ENCODE peak calls at places on chromosomes 11 and 22, in nine cellular contexts. X, K, C, N, F, O, A, Y and B are unnamed samples. For H3K4me1, the result is how much of the 10 kb centered on the place peaks cover.

GRCh38 chr11:69493931-69494821 is 12.7 kb downstream of the LINC01488 start:
- DNase-seq in C (no peak), Y (peak), O (no peak), N (no peak), X (no peak), K (no peak), F (no peak), A (no peak), B (no peak)

GRCh38 chr11:62245271-62245753 is 3.3 kb downstream of the SCGB1D2 start:
- DNase-seq in K (peak), C (peak), O (peak), Y (no peak), X (no peak), N (peak), F (peak), A (no peak), B (no peak)

GRCh38 chr22:45917146-45917545 is 59.8 kb downstream of the WNT7B start:
- DNase-seq in X (no peak), O (no peak), Y (no peak), C (no peak), N (no peak), K (no peak), F (no peak), A (no peak), B (no peak)

GRCh38 chr11:116230453-116230852 is 542.3 kb downstream of the BUD13 start:
- DNase-seq in N (no peak), C (no peak), O (no peak), F (no peak), K (no peak), X (no peak), Y (no peak), A (no peak), B (no peak)

GRCh38 chr11:106581399-106581798 is 436.9 kb downstream of the GUCY1A2 start:
- DNase-seq in A (no peak), C (no peak), N (no peak), Y (no peak), K (no peak), O (no peak), F (peak), X (no peak), B (no peak)

GRCh38 chr11:60891103-60891741 is 15.2 kb downstream of the PRPF19 start:
- DNase-seq in N (no peak), X (no peak), Y (no peak), O (no peak), C (peak), K (no peak), F (peak), A (no peak), B (no peak)

GRCh38 chr11:102934735-102935134 is 20.8 kb downstream of the MMP13 start:
- DNase-seq in O (no peak), K (no peak), F (no peak), C (no peak), N (peak), A (no peak), Y (no peak), X (no peak), B (no peak)

GRCh38 chr11:78690588-78690987 is 115.9 kb upstream of the NARS2 start:
- DNase-seq in Y (no peak), O (no peak), F (peak), K (no peak), N (no peak), A (no peak), X (no peak), C (peak), B (no peak)

GRCh38 chr22:47172771-47173534 is 410.5 kb downstream of the TBC1D22A start:
- DNase-seq in Y (peak), K (peak), F (no peak), C (no peak), A (no peak), N (no peak), X (peak), O (no peak), B (peak)

GRCh38 chr11:46612326-46612725 is 4.7 kb downstream of the HARBI1 start:
- DNase-seq in K (no peak), O (no peak), N (no peak), X (no peak), F (no peak), Y (no peak), C (no peak), A (no peak), B (no peak)

GRCh38 chr11:69253028-69253427 is 40.9 kb upstream of the MYEOV start:
- DNase-seq in X (no peak), O (no peak), Y (no peak), K (no peak), N (no peak), A (no peak), F (peak), C (peak), B (no peak)

GRCh38 chr22:20981787-20982562 is at the start of gene LZTR1:
- DNase-seq in F (peak), C (peak), X (peak), A (peak), O (peak), K (peak), N (peak), Y (peak), B (peak)

GRCh38 chr11:19711911-19712280 is 741 bp upstream of the NAV2 start:
- DNase-seq in K (no peak), N (peak), F (no peak), A (no peak), X (no peak), C (no peak), O (peak), Y (no peak), B (no peak)

GRCh38 chr11:74702383-74703007 is 28.7 kb downstream of the CHRDL2 start:
- DNase-seq in F (peak), C (peak), X (peak), N (peak), Y (peak), O (peak), K (peak), A (peak), B (peak)

GRCh38 chr22:27349456-27349855 is 452.1 kb downstream of the MN1 start:
- DNase-seq in O (no peak), K (no peak), C (peak), F (no peak), A (no peak), Y (no peak), X (no peak), N (no peak), B (no peak)

GRCh38 chr22:24583972-24584790 is 8.7 kb downstream of the LRRC75B start:
- DNase-seq in C (no peak), X (no peak), N (peak), Y (peak), K (no peak), A (no peak), F (no peak), O (no peak), B (no peak)

GRCh38 chr11:124935548-124936514 is at the start of gene HEPACAM:
- DNase-seq in F (no peak), N (no peak), X (no peak), Y (no peak), A (no peak), K (no peak), O (no peak), C (no peak), B (no peak)

GRCh38 chr11:76252625-76253024 is 46.3 kb upstream of the WNT11 start:
- DNase-seq in C (no peak), K (no peak), F (no peak), X (no peak), N (no peak), O (no peak), A (no peak), Y (no peak), B (no peak)

GRCh38 chr11:42840176-42840829 is 471.5 kb upstream of the API5 start:
- DNase-seq in O (no peak), N (no peak), F (no peak), X (no peak), A (no peak), Y (no peak), C (no peak), K (no peak), B (no peak)

GRCh38 chr11:112655386-112655785 is 305.8 kb upstream of the NCAM1 start:
- DNase-seq in O (no peak), F (peak), X (peak), N (no peak), Y (no peak), C (peak), A (peak), K (no peak), B (peak)

GRCh38 chr11:90587896-90588295 is 365.0 kb upstream of the CHORDC1 start:
- DNase-seq in F (no peak), C (no peak), A (no peak), K (no peak), N (no peak), X (no peak), Y (no peak), O (no peak), B (no peak)

GRCh38 chr11:75986966-75987365 is 172.0 kb downstream of the UVRAG start:
- DNase-seq in O (no peak), N (no peak), X (no peak), A (no peak), K (no peak), Y (no peak), C (peak), F (no peak), B (no peak)

GRCh38 chr11:73215191-73216134 is 2.6 kb upstream of the P2RY2 start:
- DNase-seq in F (no peak), N (peak), X (no peak), O (peak), K (no peak), Y (peak), A (no peak), C (no peak), B (no peak)

GRCh38 chr11:3217751-3218482 is 696 bp downstream of the MRGPRG start:
- DNase-seq in O (no peak), C (no peak), F (no peak), Y (peak), N (no peak), K (peak), X (no peak), A (no peak), B (peak)

GRCh38 chr22:35154937-35155387 is 89.0 kb downstream of the ISX start:
- DNase-seq in C (peak), O (peak), K (peak), N (peak), F (peak), X (peak), A (peak), Y (peak), B (no peak)

GRCh38 chr22:25174888-25175411 is 24.7 kb upstream of the CRYBB3 start:
- DNase-seq in Y (no peak), O (no peak), C (no peak), N (no peak), K (no peak), A (no peak), X (no peak), F (no peak), B (no peak)

GRCh38 chr11:830295-831131 is 2.2 kb upstream of the CD151 start:
- DNase-seq in A (peak), Y (peak), C (no peak), X (peak), K (no peak), O (peak), N (peak), F (peak), B (peak)

GRCh38 chr22:45131749-45132148 is 32.0 kb upstream of the NUP50 start:
- DNase-seq in K (no peak), O (no peak), C (no peak), N (no peak), A (peak), X (peak), F (peak), Y (peak), B (peak)

GRCh38 chr11:59756496-59756840 is 1.3 kb downstream of the STX3 start:
- DNase-seq in F (no peak), O (no peak), A (no peak), N (no peak), K (no peak), Y (no peak), C (peak), X (no peak), B (no peak)

GRCh38 chr11:95156916-95157568 is 67.4 kb downstream of the ENDOD1 start:
- DNase-seq in X (peak), A (no peak), N (peak), C (no peak), O (no peak), F (no peak), Y (no peak), K (no peak), B (no peak)

GRCh38 chr22:44440224-44441160 is 57.5 kb downstream of the RTL6 start:
- DNase-seq in K (no peak), A (no peak), N (no peak), X (no peak), Y (peak), C (no peak), F (no peak), O (peak), B (no peak)

GRCh38 chr11:80109652-80110051 is 668.8 kb upstream of the TENM4 start:
- DNase-seq in K (no peak), Y (no peak), C (no peak), F (no peak), X (no peak), O (peak), N (no peak), A (no peak), B (no peak)

GRCh38 chr11:64842851-64843841 is 1.3 kb downstream of the CDC42BPG start:
- DNase-seq in A (no peak), X (no peak), Y (peak), F (no peak), N (no peak), C (no peak), K (peak), O (peak), B (no peak)

GRCh38 chr11:110069158-110069737 is 23.9 kb upstream of the ZC3H12C start:
- DNase-seq in O (no peak), C (peak), X (peak), F (peak), N (no peak), K (no peak), A (peak), Y (no peak), B (no peak)

GRCh38 chr11:123797065-123797940 is 8.8 kb downstream of the OR6M1 start:
- DNase-seq in Y (no peak), O (no peak), N (no peak), A (no peak), K (no peak), C (no peak), F (no peak), X (no peak), B (no peak)

GRCh38 chr11:1544536-1544935 is 27.5 kb downstream of the DUSP8 start:
- DNase-seq in K (no peak), O (no peak), A (no peak), C (no peak), N (no peak), X (no peak), Y (no peak), F (no peak), B (peak)

GRCh38 chr11:120977470-120977869 is 46.4 kb upstream of the TBCEL start:
- DNase-seq in N (no peak), O (no peak), Y (no peak), C (peak), F (peak), K (no peak), X (no peak), A (no peak), B (no peak)

GRCh38 chr22:46029574-46030200 is 52.7 kb upstream of the WNT7B start:
- DNase-seq in F (no peak), O (no peak), A (no peak), K (no peak), C (no peak), Y (peak), X (no peak), N (no peak), B (peak)

GRCh38 chr11:12853652-12854296 is 155.3 kb upstream of the RASSF10 start:
- DNase-seq in Y (no peak), X (no peak), O (no peak), A (no peak), C (no peak), K (no peak), F (peak), N (no peak), B (no peak)

DNA sequence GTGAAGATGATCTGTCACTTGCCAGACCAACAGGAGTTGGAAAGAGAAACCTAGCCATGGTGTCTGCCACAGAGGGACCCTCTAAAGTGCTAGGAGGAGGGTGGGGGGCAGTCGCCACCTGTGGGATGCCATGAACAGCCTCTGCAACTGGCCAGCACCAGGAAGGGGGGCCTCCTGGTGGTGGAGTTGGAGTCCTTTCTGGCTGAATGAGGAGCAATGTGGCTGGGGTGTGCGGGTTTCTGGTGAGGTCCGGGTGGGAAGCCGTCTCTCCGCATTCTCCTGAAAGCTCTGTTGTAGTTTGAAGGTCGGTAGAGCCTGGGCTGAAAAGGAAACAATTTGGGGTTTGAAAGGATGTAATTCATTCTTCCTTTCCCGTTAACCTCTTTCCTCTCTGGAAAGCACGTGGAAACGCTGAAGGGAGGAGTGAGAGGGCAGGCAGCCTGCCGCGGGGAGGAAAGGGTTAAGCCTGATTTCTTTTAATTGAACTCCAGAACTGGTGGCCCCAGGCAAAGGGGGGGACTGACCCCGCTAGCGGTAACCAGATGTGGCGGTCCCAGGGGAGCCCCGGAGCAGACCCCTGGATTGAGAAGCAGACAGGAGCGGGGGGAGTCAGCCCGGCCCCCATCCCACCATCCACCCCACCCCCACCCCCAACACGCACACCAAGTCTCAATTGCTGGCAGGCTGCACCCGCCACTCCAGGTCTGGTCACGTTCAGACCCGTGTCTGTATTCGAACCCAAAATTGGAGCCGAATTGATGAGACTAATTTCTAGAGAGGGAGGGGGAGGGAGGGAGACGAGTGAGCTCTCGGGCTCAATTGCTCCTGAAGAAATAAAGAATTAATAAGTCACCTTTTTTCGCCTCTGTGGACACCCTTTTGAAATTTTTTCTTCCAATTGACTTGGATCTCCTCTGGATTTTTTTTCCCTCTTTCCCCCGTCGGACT is 1.8 kb upstream of the FLI1 start:
- DNase-seq in F (no peak), X (peak), C (no peak), A (no peak), O (peak), Y (peak), N (peak), K (peak), B (no peak)
- TF ChIP-seq CTCF in F (no peak), X (no peak), C (no peak), A (no peak), O (peak), Y (no peak), N (peak), K (peak), B (no peak)

DNA sequence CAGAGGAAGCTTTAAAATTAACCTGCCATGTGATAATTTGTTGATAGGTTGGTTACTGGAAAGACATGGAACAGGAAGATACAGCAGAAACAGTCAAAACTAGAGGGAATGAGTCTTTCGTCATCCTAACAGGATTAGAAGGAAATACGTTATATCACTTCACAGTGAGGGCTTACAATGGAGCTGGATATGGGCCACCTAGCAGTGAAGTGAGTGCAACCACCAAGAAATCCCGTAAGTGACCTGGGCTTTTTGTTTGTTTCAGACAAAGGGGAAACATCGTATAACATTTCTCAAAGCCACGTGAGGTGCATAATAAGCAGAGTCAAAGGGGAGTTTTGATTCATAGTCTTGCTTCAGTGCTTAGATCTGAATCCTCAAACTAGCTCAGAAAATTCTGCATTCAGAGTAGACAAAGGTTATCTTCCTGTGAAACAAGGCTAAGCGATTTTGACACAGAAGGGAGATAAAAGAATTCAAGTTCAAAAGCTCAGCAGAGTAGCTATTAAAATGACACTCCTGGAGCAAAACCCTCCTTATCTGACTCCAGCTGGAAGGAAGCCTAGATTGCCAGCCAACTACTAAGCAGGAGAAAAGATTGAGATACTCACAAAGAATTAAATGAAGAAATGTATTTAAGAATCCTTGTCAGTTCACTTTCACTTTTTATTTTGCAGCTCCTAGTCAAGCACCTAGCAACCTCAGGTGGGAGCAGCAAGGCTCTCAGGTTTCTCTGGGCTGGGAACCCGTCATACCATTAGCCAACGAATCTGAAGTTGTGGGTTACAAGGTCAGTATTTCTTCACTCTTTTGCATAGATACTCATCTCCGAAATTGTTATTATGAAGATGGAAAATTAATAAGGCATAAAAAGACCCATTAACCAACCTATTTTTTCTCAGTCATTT is 346.4 kb upstream of the ARHGAP42 start:
- DNase-seq in C (no peak), O (no peak), X (no peak), Y (no peak), N (peak), K (no peak), F (no peak), A (no peak), B (no peak)
- H3K4me3 ChIP-seq in C (no peak), O (no peak), X (no peak), Y (no peak), N (no peak), K (no peak), F (no peak), A (no peak), B (no peak)

GRCh38 chr11:92767416-92767815 is 202.0 kb upstream of the MTNR1B start:
- DNase-seq in A (no peak), O (no peak), K (no peak), X (no peak), C (no peak), Y (no peak), F (no peak), N (no peak), B (no peak)

GRCh38 chr11:92762175-92762574 is 207.3 kb upstream of the MTNR1B start:
- DNase-seq in O (no peak), F (no peak), A (no peak), X (no peak), Y (no peak), C (no peak), K (no peak), N (no peak), B (no peak)

GRCh38 chr11:92765418-92765817 is 204.0 kb upstream of the MTNR1B start:
- DNase-seq in X (no peak), O (no peak), K (no peak), C (no peak), Y (no peak), F (no peak), N (no peak), A (no peak), B (no peak)

GRCh38 chr11:92765965-92766371 is 203.5 kb upstream of the MTNR1B start:
- DNase-seq in A (peak), X (peak), C (peak), K (peak), Y (peak), N (peak), O (peak), F (peak), B (no peak)

DNA sequence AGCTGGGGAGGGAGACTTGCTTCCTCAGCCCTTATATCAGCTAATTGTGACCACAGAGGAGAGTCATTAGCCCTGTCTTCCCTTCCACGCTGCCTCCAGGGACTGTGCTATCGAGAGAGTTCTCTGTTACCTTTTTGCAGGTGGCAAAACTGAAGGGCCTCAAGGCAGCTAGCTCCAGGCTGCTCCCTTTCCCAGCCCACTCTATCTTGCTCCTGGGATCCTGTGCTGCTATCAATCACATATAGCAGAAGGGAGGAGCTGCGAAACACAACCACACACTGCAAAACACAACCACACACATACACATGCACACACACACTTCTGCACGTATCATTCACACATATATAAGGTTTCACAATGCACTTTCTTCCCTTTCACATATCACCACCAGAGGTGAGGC is 205.3 kb upstream of the MTNR1B start:
- DNase-seq in F (no peak), A (no peak), O (no peak), C (no peak), Y (no peak), N (no peak), X (no peak), K (no peak), B (no peak)
- H3K4me1 ChIP-seq in F (under half), A (under half), O (under half), C (under half), Y (under half), N (under half), X (under half), K (under half), B (under half)

GRCh38 chr11:87501388-87501787 is 463.7 kb downstream of the TMEM135 start:
- DNase-seq in N (no peak), C (no peak), A (no peak), O (no peak), K (no peak), Y (no peak), F (no peak), X (no peak), B (no peak)
- TF ChIP-seq CTCF in N (peak), C (no peak), A (no peak), O (peak), K (no peak), Y (no peak), F (no peak), X (no peak), B (no peak)